ENCODE peak calls at places on chromosomes 3 and 15, in four cellular contexts. One of them, this sample, is unnamed.

GRCh38 chr3:11195201-11195600 is 40.9 kb downstream of the HRH1 start:
- DNase-seq in left lung: no peak
- DNase-seq in uterus: no peak
- DNase-seq in upper lobe of left lung: no peak
- DNase-seq in this sample: no peak

GRCh38 chr3:129942296-129942695 is 32.2 kb upstream of the TRH start:
- DNase-seq in left lung: peak; percentile 50
- DNase-seq in uterus: peak; percentile 34
- DNase-seq in upper lobe of left lung: no peak
- DNase-seq in this sample: no peak

GRCh38 chr3:51931756-51932155 is 9.9 kb downstream of the RRP9 start:
- DNase-seq in left lung: no peak
- DNase-seq in uterus: no peak
- DNase-seq in upper lobe of left lung: no peak
- DNase-seq in this sample: no peak

GRCh38 chr3:42655980-42656679 is 2.6 kb downstream of the ZBTB47 start:
- DNase-seq in left lung: no peak
- DNase-seq in uterus: no peak
- DNase-seq in upper lobe of left lung: no peak
- DNase-seq in this sample: no peak

GRCh38 chr3:71805199-71805598 is 20.3 kb upstream of the PROK2 start:
- DNase-seq in left lung: no peak
- DNase-seq in uterus: no peak
- DNase-seq in upper lobe of left lung: no peak
- DNase-seq in this sample: no peak

GRCh38 chr15:78624651-78625590 is 4.1 kb upstream of the CHRNA3 start:
- DNase-seq in left lung: no peak
- DNase-seq in uterus: no peak
- DNase-seq in upper lobe of left lung: no peak
- DNase-seq in this sample: no peak

GRCh38 chr15:64247906-64248541 is 85.2 kb upstream of the PPIB start:
- DNase-seq in left lung: no peak
- DNase-seq in uterus: peak; percentile 24
- DNase-seq in upper lobe of left lung: no peak
- DNase-seq in this sample: no peak

GRCh38 chr3:126537730-126538281 is 13.9 kb downstream of the CHST13 start:
- DNase-seq in left lung: peak; percentile 28
- DNase-seq in uterus: no peak
- DNase-seq in upper lobe of left lung: peak; percentile 17
- DNase-seq in this sample: no peak

GRCh38 chr15:29312387-29312786 is 42.8 kb upstream of the NSMCE3 start:
- DNase-seq in left lung: no peak
- DNase-seq in uterus: no peak
- DNase-seq in upper lobe of left lung: no peak
- DNase-seq in this sample: no peak

GRCh38 chr15:32833323-32833944 is 115.6 kb downstream of the GREM1 start:
- DNase-seq in left lung: no peak
- DNase-seq in uterus: no peak
- DNase-seq in upper lobe of left lung: no peak
- DNase-seq in this sample: no peak

GRCh38 chr3:23019596-23020300 is 183.4 kb upstream of the UBE2E2 start:
- DNase-seq in left lung: no peak
- DNase-seq in uterus: no peak
- DNase-seq in upper lobe of left lung: no peak
- DNase-seq in this sample: no peak

DNA sequence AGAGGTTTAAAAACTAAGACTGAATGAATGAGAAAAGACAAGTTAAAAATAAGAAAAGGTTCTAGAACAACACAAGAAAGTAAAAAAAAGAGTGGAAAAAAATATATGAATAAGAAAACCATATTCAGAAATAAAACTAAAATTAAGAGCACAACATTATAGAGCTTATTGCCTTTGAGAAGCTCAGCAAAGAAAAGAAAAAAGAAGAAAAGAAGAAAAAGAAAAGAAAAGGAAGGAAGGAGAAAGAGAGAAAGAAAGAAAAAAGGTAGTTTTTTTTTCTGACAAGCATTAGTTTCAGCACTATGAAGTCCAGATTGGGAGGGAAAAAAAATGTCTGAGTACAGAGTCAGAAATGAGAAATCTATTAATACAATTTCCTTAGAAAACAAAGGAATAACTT is 81.5 kb downstream of the FAIM start:
- DNase-seq in left lung: no peak
- DNase-seq in uterus: no peak
- DNase-seq in upper lobe of left lung: no peak
- DNase-seq in this sample: no peak
- H3K27ac ChIP-seq in left lung: no peak overlapping the region
- H3K27ac ChIP-seq in uterus: no peak overlapping the region
- H3K27ac ChIP-seq in upper lobe of left lung: no peak overlapping the region
- H3K27ac ChIP-seq in this sample: no peak overlapping the region

GRCh38 chr3:84965141-84965540 is 6.4 kb downstream of the CADM2 start:
- DNase-seq in left lung: no peak
- DNase-seq in uterus: no peak
- DNase-seq in upper lobe of left lung: no peak
- DNase-seq in this sample: no peak
- H3K4me1 ChIP-seq in left lung: no peaks in the 10 kb centered on the region
- H3K4me1 ChIP-seq in uterus: no peaks in the 10 kb centered on the region
- H3K4me1 ChIP-seq in upper lobe of left lung: peaks cover under 1% of the 10 kb centered on the region
- H3K4me1 ChIP-seq in this sample: no peaks in the 10 kb centered on the region

GRCh38 chr15:83111149-83111548 is 3.7 kb downstream of the TM6SF1 start:
- DNase-seq in left lung: no peak
- DNase-seq in uterus: no peak
- DNase-seq in upper lobe of left lung: no peak
- DNase-seq in this sample: no peak

GRCh38 chr15:83113881-83114280 is 6.4 kb downstream of the TM6SF1 start:
- DNase-seq in left lung: no peak
- DNase-seq in uterus: no peak
- DNase-seq in upper lobe of left lung: no peak
- DNase-seq in this sample: no peak

GRCh38 chr15:83114305-83114704 is 6.9 kb downstream of the TM6SF1 start:
- DNase-seq in left lung: no peak
- DNase-seq in uterus: no peak
- DNase-seq in upper lobe of left lung: no peak
- DNase-seq in this sample: no peak

GRCh38 chr15:83112959-83113299 is 5.5 kb downstream of the TM6SF1 start:
- DNase-seq in left lung: no peak
- DNase-seq in uterus: peak; percentile 39
- DNase-seq in upper lobe of left lung: no peak
- DNase-seq in this sample: no peak

DNA sequence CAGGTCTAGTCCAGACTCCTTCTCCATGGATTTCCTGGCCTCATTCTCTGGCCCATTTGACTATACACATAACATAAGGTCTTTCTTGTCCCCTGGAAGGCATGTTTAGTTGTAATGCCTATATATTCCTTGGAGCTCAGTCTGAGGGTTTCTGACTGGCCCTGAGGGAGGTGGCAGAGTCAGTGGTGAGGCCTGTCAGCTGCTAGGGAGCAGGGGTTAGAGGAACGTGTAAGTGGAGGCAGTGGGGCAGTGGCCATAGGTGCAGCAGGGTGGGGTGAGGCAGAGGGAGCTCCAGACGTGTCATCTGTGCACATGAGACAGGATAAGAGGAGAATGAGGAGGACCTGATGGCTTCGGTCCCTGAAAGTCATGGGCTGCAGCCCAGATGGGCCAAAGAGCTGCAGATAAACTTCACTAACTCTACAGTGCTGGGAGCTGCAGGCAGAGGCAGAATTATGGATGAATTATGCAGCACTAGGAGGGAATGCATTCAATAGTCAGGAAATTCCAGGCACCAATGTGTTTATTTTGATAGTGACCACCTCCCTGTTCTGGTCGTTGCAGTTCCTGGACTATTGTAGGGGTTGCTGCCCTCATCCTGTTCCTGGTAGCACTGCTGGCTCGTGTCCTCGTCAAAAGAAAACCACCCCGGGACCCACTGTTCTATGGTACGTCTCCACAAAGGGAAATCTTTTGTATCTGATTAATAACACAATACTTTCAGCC is 5.0 kb downstream of the TM6SF1 start:
- DNase-seq in left lung: no peak
- DNase-seq in uterus: peak; percentile 37
- DNase-seq in upper lobe of left lung: no peak
- DNase-seq in this sample: no peak
- TF ChIP-seq CTCF in left lung: no peak
- TF ChIP-seq CTCF in uterus: no peak
- TF ChIP-seq CTCF in upper lobe of left lung: no peak
- TF ChIP-seq CTCF in this sample: no peak

DNA sequence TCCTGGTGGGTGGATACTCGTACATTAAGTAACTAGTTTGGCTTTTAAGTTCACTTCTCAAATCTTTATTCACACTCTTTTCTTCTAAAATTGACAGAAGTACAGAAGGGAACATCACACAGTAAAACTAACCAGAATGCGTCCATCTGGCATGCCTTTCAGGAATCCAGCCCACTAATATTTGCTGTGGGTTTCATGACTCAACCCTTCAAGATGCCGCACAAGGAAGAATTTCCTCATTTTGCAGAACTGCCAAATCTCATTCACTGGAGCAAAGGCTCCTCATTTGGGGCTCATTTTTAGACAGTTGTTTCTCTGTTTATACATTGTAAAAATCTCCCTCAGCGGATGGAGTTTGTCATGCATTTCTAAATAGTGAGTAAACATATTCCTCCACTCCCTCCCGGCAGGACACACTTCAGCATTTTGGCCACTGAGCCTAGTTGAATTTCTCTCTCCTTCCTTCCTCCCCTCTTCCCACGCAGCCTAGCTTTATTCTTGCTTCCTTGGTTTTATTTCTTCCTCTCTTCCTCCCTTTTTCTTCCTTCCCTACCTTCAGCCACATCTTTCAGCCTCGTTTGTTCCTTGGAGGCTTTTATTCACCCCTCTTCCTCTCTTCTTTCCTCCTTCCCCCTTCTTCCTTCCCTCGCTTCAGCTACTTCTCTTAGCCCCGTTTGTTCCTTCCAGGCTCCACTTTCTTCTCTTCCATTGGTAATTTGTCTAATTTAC is 419.3 kb upstream of the NAALADL2 start:
- DNase-seq in left lung: peak; percentile 38
- DNase-seq in uterus: peak; percentile 35
- DNase-seq in upper lobe of left lung: no peak
- DNase-seq in this sample: no peak
- H3K27ac ChIP-seq in left lung: peak overlapping the region; percentile 98
- H3K27ac ChIP-seq in uterus: peak overlapping the region; percentile 98
- H3K27ac ChIP-seq in upper lobe of left lung: peak overlapping the region; percentile 92
- H3K27ac ChIP-seq in this sample: no peak overlapping the region

GRCh38 chr3:185933374-185933950 is 4.4 kb downstream of the TRA2B start:
- DNase-seq in left lung: no peak
- DNase-seq in uterus: no peak
- DNase-seq in upper lobe of left lung: no peak
- DNase-seq in this sample: no peak

GRCh38 chr3:185932213-185932612 is 5.6 kb downstream of the TRA2B start:
- DNase-seq in left lung: no peak
- DNase-seq in uterus: no peak
- DNase-seq in upper lobe of left lung: no peak
- DNase-seq in this sample: no peak

GRCh38 chr3:185935465-185936263 is 2.1 kb downstream of the TRA2B start:
- DNase-seq in left lung: no peak
- DNase-seq in uterus: no peak
- DNase-seq in upper lobe of left lung: no peak
- DNase-seq in this sample: no peak

GRCh38 chr3:185936814-185937688 is 763 bp downstream of the TRA2B start:
- DNase-seq in left lung: peak; percentile 88
- DNase-seq in uterus: peak; percentile 92
- DNase-seq in upper lobe of left lung: peak; percentile 96
- DNase-seq in this sample: peak; percentile 74

DNA sequence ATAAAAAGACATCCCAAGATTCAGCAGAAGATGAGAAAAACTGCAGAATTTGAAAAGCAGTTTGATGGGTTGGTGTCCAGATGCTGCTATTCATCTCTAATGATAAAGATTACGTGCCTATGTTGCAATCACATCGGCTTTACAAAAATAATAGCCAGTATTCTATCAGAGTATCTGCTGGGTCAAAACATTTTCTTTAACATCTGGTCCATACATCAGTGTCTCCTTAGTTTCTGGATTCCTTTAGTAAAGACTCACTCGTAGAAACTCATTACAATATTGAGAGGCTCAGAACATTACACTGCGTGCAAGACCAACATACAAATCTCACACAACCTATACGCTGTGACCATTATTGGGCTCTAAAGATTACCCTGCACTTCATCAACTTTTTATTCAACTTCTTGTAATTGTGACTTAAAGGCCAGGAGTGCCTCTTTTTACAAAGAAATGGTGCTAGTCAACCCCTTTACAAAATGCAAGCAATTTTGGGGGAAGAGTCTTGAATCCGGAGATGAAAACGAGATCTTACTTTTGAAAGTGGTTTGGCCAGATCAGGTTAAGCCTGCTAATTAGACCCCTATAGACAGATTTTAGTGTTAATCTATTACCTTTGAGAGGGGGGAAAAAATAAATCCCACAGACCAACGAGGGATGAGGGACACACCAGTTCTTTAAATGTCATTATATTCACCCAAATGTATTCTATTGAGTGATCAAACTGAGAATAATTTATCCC is 2.9 kb downstream of the TRA2B start:
- DNase-seq in left lung: no peak
- DNase-seq in uterus: no peak
- DNase-seq in upper lobe of left lung: no peak
- DNase-seq in this sample: no peak
- H3K4me1 ChIP-seq in left lung: peaks cover 37% of the 10 kb centered on the region
- H3K4me1 ChIP-seq in uterus: peaks cover 7% of the 10 kb centered on the region
- H3K4me1 ChIP-seq in upper lobe of left lung: peaks cover 53% of the 10 kb centered on the region
- H3K4me1 ChIP-seq in this sample: peaks cover 38% of the 10 kb centered on the region

GRCh38 chr3:187295635-187296034 is 4.1 kb upstream of the MASP1 start:
- DNase-seq in left lung: no peak
- DNase-seq in uterus: no peak
- DNase-seq in upper lobe of left lung: no peak
- DNase-seq in this sample: no peak
- TF ChIP-seq CTCF in left lung: no peak
- TF ChIP-seq CTCF in uterus: no peak
- TF ChIP-seq CTCF in upper lobe of left lung: no peak
- TF ChIP-seq CTCF in this sample: no peak